ENCODE peak calls at places on chromosomes 13 and 19, in six cellular contexts. X is right lobe of liver, T is cardiac muscle cell, B is fibroblast of the aortic adventitia, J is omental fat pad, Z is lung. Q is an unnamed sample.
A peak's percentile ranks its signal among the peaks of the same experiment; 100 is the strongest.

GRCh38 chr19:49876422-49877019 is 634 bp downstream of the AKT1S1 start:
- DNase-seq in X (peak; percentile 98), T (peak; percentile 100), B (peak; percentile 100), J (peak; percentile 91), Z (peak; percentile 97), Q (peak; percentile 95)

GRCh38 chr13:64007334-64007733 is 2591.7 kb upstream of the PCDH20 start:
- DNase-seq in X (no peak), T (no peak), B (peak; percentile 10), J (no peak), Z (no peak), Q (no peak)

GRCh38 chr13:23579072-23579885 is 9.1 kb downstream of the TNFRSF19 start:
- DNase-seq in X (peak; percentile 87), T (peak; percentile 90), B (peak; percentile 66), J (peak; percentile 82), Z (peak; percentile 93), Q (peak; percentile 96)

GRCh38 chr13:110524484-110525254 is 36.9 kb downstream of the RAB20 start:
- DNase-seq in X (peak; percentile 94), T (no peak), B (no peak), J (no peak), Z (no peak), Q (no peak)

GRCh38 chr13:47087841-47088240 is 191.0 kb upstream of the HTR2A start:
- DNase-seq in X (no peak), T (peak; percentile 12), B (peak; percentile 51), J (no peak), Z (no peak), Q (no peak)

GRCh38 chr13:62829476-62829875 is 1413.8 kb upstream of the PCDH20 start:
- DNase-seq in X (no peak), T (no peak), B (no peak), J (no peak), Z (no peak), Q (no peak)

GRCh38 chr13:31365630-31366029 is 165.9 kb downstream of the B3GLCT start:
- DNase-seq in X (no peak), T (no peak), B (no peak), J (no peak), Z (no peak), Q (no peak)

GRCh38 chr13:79227418-79227817 is 178.6 kb downstream of the RBM26 start:
- DNase-seq in X (no peak), T (no peak), B (no peak), J (no peak), Z (no peak), Q (no peak)

GRCh38 chr19:850979-851335 is 1.1 kb upstream of the ELANE start:
- DNase-seq in X (no peak), T (no peak), B (no peak), J (no peak), Z (no peak), Q (no peak)

DNA sequence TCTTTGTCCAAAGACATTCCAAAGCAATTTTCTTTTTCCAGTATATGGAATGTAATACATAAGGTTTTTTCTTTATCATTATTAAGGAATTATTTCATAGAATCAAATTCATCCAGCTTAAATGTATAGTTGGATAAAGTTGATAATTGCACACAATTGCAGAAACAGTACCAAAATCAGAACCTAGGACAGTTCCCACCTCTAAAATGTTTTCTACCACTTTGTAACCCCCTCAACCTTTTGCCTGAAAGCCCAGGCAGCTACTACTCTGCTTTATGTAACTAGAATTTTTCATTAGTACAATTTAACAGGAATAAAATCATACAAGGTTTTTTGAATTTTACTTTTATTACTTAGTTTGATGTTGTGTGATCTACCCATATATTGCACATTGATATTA is 98.0 kb downstream of the PRR20E start:
- DNase-seq in X (no peak), T (no peak), B (no peak), J (no peak), Z (no peak), Q (no peak)
- TF ChIP-seq CTCF in X (no peak), T (no peak), B (no peak), J (no peak), Z (no peak), Q (no peak)

GRCh38 chr13:52711277-52711676 is 28.3 kb downstream of the CNMD start:
- DNase-seq in X (no peak), T (no peak), B (no peak), J (no peak), Z (no peak), Q (no peak)
- TF ChIP-seq CTCF in X (no peak), T (no peak), B (no peak), J (no peak), Z (no peak), Q (no peak)

DNA sequence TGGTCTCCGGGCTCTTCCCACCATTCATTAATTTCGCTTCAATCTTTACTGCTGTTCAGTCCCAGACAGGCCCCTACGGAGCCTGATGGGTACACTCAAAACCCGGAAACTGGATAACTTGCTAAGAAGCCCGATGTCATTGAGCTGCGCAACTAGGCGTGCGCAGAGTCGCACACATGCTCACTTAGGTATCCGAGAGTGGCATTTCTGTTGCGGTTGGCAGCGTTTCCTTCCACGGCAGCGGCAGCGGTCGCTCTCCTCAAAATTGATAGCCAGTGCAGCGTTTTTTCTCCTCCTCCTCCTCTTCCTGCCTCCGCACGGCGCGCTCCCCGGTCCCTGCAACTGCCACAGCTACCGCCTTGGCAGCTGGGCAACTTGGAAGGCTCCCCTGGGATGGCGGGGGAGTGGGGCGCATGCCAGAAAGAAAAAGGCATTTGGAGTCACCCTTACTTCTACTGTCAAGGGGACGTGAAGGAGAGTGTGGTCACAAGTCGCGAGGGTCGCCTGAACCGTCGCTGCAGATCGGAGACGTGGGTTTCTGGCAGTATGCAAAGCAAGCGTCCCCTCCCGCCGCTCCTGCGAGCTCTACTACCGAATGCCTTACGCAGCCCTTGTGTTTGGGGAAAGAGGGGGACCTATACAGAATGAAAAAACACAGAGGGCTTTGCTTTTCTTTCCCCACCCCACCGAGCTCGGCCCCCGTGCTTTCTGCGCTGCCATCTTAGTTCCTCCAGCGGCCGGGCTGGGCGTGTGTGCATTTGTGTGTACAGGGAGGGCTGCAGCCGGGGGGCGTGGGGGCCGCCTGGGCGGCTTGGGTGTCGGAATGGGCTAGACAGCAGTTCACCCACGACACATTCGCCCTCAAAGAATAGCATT is 2.5 kb upstream of the MYCBP2 start:
- DNase-seq in X (peak; percentile 92), T (peak; percentile 97), B (peak; percentile 98), J (peak; percentile 51), Z (peak; percentile 84), Q (peak; percentile 54)
- TF ChIP-seq CTCF in X (no peak), T (no peak), B (no peak), J (no peak), Z (no peak), Q (no peak)

GRCh38 chr19:13621413-13621812 is 115.1 kb upstream of the CACNA1A start:
- DNase-seq in X (no peak), T (peak; percentile 64), B (peak; percentile 88), J (peak; percentile 24), Z (no peak), Q (no peak)
- TF ChIP-seq CTCF in X (no peak), T (no peak), B (peak; percentile 43), J (no peak), Z (no peak), Q (no peak)

DNA sequence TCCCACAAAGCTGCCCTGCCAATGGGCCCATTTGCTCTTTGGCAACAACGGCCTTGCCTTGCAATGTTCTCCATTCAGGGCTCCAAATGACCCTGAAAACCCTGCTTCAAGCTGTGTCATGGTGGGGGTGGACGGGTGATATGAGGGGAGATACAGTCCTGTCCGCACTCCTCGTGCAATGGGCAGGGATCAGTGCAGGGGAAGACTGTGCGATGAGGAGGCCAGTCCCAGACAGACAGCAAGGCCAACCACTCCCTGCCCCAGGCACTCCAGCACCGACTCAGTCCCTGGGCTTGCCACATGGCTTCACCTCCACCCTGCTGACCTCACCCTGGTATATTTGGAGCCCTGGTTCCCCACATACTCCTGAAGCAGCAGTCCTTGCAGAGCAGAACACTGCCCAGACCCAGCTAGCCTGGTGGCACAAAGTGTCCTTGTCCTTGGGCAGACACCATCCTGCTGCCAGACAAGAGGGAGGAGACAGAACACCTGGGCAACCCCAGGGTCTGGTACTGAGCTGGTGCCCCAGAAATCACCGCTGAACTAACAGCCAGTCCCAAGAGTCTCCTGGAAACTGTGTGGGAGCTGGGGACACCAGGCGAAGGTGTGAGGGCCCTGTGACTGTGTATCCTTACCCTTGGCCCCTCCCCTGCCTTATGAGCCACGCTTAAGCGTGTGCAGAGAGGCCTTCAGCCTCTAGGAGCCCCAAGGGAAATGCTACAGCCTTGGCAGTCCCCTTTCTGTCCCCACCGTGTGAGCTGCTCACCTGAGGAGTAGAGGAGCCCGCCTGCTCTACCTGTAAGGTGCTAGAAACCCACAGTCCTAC is 9.1 kb upstream of the SLC35E1 start:
- DNase-seq in X (no peak), T (no peak), B (no peak), J (no peak), Z (no peak), Q (no peak)
- TF ChIP-seq CTCF in X (no peak), T (no peak), B (no peak), J (no peak), Z (no peak), Q (no peak)

GRCh38 chr19:12994701-12995595 is at the start of gene NFIX:
- DNase-seq in X (peak; percentile 77), T (peak; percentile 76), B (peak; percentile 62), J (no peak), Z (peak; percentile 75), Q (peak; percentile 43)
- TF ChIP-seq CTCF in X (no peak), T (no peak), B (no peak), J (no peak), Z (no peak), Q (no peak)

GRCh38 chr19:8096071-8096470 is 43.5 kb downstream of the CCL25 start:
- DNase-seq in X (no peak), T (no peak), B (no peak), J (no peak), Z (no peak), Q (no peak)
- TF ChIP-seq CTCF in X (no peak), T (no peak), B (peak; percentile 4), J (no peak), Z (no peak), Q (no peak)

GRCh38 chr13:28199089-28199488 is 60.7 kb downstream of the PAN3 start:
- DNase-seq in X (no peak), T (no peak), B (no peak), J (no peak), Z (no peak), Q (no peak)
- TF ChIP-seq CTCF in X (no peak), T (no peak), B (peak; percentile 24), J (no peak), Z (no peak), Q (peak; percentile 18)

DNA sequence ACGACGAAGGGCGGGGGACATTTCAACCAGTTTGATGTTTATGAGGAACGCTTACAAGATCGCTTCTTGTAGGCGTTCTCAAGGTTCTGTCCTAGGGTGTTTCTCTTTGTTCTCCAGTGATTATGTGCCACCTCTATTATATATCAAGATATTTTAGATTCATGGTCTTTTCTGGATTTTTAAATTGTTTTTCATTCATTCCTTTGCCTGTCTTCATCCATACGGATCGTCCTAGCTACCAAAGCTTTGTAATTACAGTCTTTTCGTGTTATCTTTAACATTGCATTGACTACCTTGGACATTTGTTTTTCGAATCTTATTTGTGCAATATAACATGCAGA is 342 bp upstream of the EID2 start:
- DNase-seq in X (no peak), T (no peak), B (no peak), J (no peak), Z (no peak), Q (no peak)
- TF ChIP-seq CTCF in X (no peak), T (no peak), B (no peak), J (no peak), Z (no peak), Q (no peak)

GRCh38 chr19:4369888-4370260 is 26.5 kb downstream of the MPND start:
- DNase-seq in X (peak; percentile 54), T (no peak), B (no peak), J (no peak), Z (no peak), Q (no peak)
- TF ChIP-seq CTCF in X (peak; percentile 30), T (peak; percentile 29), B (peak; percentile 30), J (no peak), Z (peak; percentile 20), Q (peak; percentile 40)